ENCODE peak calls at places on chromosomes 4 and X, in six cellular contexts. Q, B, J, E, C and W are unnamed samples. For H3K4me1 and H3K36me3, the result is how much of the 10 kb centered on the place peaks cover.

GRCh38 chrX:111442791-111443190 is 30.8 kb upstream of the DCX start:
- DNase-seq in J (no peak), B (no peak), E (no peak), C (no peak), Q (no peak), W (no peak)

GRCh38 chr4:176149680-176150079 is 45.7 kb downstream of the SPATA4 start:
- DNase-seq in C (no peak), Q (no peak), J (no peak), B (no peak), E (no peak), W (no peak)

GRCh38 chrX:48626401-48627298 is 29.4 kb downstream of the WDR13 start:
- DNase-seq in B (no peak), J (no peak), E (no peak), C (no peak), Q (no peak), W (no peak)

GRCh38 chr4:87165886-87166285 is 54.5 kb downstream of the KLHL8 start:
- DNase-seq in Q (no peak), J (no peak), B (no peak), C (no peak), E (no peak), W (no peak)

GRCh38 chr4:86441175-86441960 is 81.5 kb upstream of the MAPK10 start:
- DNase-seq in C (no peak), Q (no peak), J (no peak), B (peak), E (no peak), W (no peak)

GRCh38 chr4:2298548-2298991 is 36.7 kb upstream of the MXD4 start:
- DNase-seq in J (no peak), E (no peak), B (no peak), Q (no peak), C (no peak), W (no peak)

GRCh38 chrX:118216488-118216887 is 99.9 kb upstream of the KLHL13 start:
- DNase-seq in Q (no peak), C (peak), E (no peak), B (no peak), J (no peak), W (no peak)

GRCh38 chr4:107210450-107211239 is 174.5 kb upstream of the DKK2 start:
- DNase-seq in E (no peak), C (no peak), Q (no peak), J (no peak), B (no peak), W (no peak)

GRCh38 chrX:11770320-11770719 is 12.3 kb downstream of the MSL3 start:
- DNase-seq in C (no peak), E (no peak), J (peak), B (peak), Q (no peak), W (no peak)

GRCh38 chr4:7807351-7807921 is 132.2 kb downstream of the AFAP1 start:
- DNase-seq in B (no peak), Q (peak), C (no peak), J (no peak), E (no peak), W (no peak)

GRCh38 chr4:183388021-183388420 is 56.4 kb upstream of the CDKN2AIP start:
- DNase-seq in E (no peak), C (no peak), J (no peak), B (no peak), Q (peak), W (no peak)

GRCh38 chr4:32119907-32120306 is 1399.7 kb downstream of the PCDH7 start:
- DNase-seq in E (no peak), B (no peak), C (no peak), J (no peak), Q (no peak), W (no peak)

GRCh38 chrX:68415289-68415688 is 18.0 kb downstream of the OPHN1 start:
- DNase-seq in J (no peak), B (no peak), Q (no peak), E (no peak), C (no peak), W (no peak)

GRCh38 chr4:141435446-141436225 is 200.7 kb upstream of the IL15 start:
- DNase-seq in B (no peak), Q (no peak), C (no peak), E (no peak), J (no peak), W (no peak)

GRCh38 chr4:31020363-31020762 is 300.2 kb downstream of the PCDH7 start:
- DNase-seq in Q (no peak), E (no peak), B (no peak), J (peak), C (no peak), W (no peak)

GRCh38 chrX:17613979-17614572 is 123.2 kb upstream of the SCML1 start:
- DNase-seq in C (no peak), B (no peak), J (no peak), E (no peak), Q (no peak), W (no peak)

GRCh38 chr4:155403886-155404285 is 27.1 kb upstream of the MAP9 start:
- DNase-seq in B (peak), E (no peak), J (peak), Q (no peak), C (no peak), W (no peak)

GRCh38 chrX:72349190-72349589 is 43.5 kb upstream of the CITED1 start:
- DNase-seq in B (no peak), C (no peak), Q (no peak), E (no peak), J (no peak), W (no peak)

GRCh38 chr4:40840985-40841571 is 91.3 kb downstream of the NSUN7 start:
- DNase-seq in J (peak), Q (peak), B (peak), E (peak), C (peak), W (peak)

GRCh38 chr4:111778543-111778942 is 366.7 kb upstream of the FAM241A start:
- DNase-seq in Q (no peak), C (no peak), J (peak), E (no peak), B (peak), W (no peak)
- H3K4me3 ChIP-seq in Q (no peak), C (no peak), J (no peak), E (no peak), B (no peak), W (no peak)

GRCh38 chr4:16034010-16034829 is 49.6 kb downstream of the PROM1 start:
- DNase-seq in J (peak), C (no peak), E (no peak), Q (no peak), B (no peak), W (no peak)

GRCh38 chr4:16031554-16032381 is 52.1 kb downstream of the PROM1 start:
- DNase-seq in E (no peak), J (no peak), C (no peak), B (no peak), Q (no peak), W (no peak)

GRCh38 chr4:16032871-16033505 is 50.8 kb downstream of the PROM1 start:
- DNase-seq in E (no peak), J (peak), B (peak), Q (no peak), C (no peak), W (no peak)

GRCh38 chr4:16029886-16030285 is 53.9 kb downstream of the PROM1 start:
- DNase-seq in E (no peak), C (no peak), J (peak), B (no peak), Q (no peak), W (no peak)

GRCh38 chr4:16032382-16032743 is 51.5 kb downstream of the PROM1 start:
- DNase-seq in B (no peak), Q (no peak), C (no peak), J (no peak), E (no peak), W (no peak)
- H3K4me1 ChIP-seq in B (half or more), Q (under half), C (under half), J (half or more), E (under half), W (under half)

DNA sequence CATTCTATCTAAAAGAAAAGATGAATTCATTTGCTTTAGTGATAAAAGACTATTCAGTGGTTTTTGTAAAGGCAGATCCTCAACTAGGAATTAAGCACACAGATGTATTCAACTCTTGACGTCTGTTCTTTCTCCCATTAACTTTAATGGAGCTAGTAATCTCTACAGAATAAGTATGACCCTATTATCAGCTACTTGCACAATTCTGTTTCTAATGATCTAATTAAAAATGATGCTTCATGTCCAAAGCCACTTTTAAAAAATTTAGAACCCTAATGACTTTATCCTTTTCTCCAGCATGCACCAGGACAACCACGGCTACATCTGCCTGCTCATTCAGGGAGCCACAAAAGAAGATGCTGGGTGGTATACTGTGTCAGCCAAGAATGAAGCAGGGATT is 85.4 kb downstream of the CBR4 start:
- DNase-seq in J (no peak), E (no peak), B (no peak), Q (no peak), C (no peak), W (no peak)
- H3K36me3 ChIP-seq in J (under half), E (half or more), B (under half), Q (half or more), C (under half), W (under half)

GRCh38 chr4:72357908-72358307 is 211.1 kb downstream of the ADAMTS3 start:
- DNase-seq in C (no peak), E (no peak), J (no peak), Q (no peak), B (no peak), W (no peak)
- H3K4me3 ChIP-seq in C (no peak), E (no peak), J (no peak), Q (no peak), B (no peak), W (no peak)

DNA sequence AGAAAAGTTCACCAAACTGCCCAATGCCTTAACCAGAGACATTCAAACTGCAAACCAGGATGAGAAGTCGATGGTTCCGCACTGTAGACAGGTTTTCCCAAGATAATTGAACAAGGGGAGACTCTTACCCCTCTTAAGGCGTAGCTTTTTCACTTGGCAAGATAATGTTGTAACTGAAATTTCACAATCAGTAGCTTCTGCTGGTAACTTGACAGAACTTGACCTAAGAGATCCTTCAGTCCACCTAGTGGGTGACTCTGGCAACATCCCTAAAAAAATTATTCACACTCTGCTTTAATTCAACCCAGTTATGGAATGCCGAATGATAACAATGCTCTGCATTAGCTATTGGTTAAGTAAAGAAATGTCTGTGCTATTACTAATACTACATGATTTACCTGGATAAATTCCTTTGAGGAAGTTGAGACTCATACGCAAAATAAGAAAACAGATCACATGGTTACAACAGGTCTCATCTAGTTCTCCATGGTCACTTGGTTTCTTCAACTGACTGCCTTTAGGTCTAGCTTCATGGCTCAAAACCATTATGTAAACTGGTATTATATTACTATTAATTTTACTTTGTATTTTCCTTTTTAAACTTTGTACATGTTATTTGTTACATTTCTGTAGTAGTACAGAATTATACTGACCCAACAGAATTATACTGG is 9.1 kb downstream of the ELF2 start:
- DNase-seq in Q (no peak), C (no peak), J (peak), E (no peak), B (peak), W (no peak)
- H3K4me1 ChIP-seq in Q (under half), C (under half), J (under half), E (under half), B (half or more), W (under half)

GRCh38 chr4:118803253-118803652 is 32.7 kb downstream of the SEC24D start:
- DNase-seq in B (peak), J (no peak), C (no peak), Q (no peak), E (no peak), W (no peak)
- H3K36me3 ChIP-seq in B (under half), J (under half), C (under half), Q (half or more), E (half or more), W (under half)

GRCh38 chrX:103330601-103331397 is 760 bp downstream of the TCEAL7 start:
- DNase-seq in Q (no peak), E (no peak), J (no peak), C (no peak), B (peak), W (no peak)
- H3K4me3 ChIP-seq in Q (peak), E (peak), J (no peak), C (no peak), B (peak), W (peak)

DNA sequence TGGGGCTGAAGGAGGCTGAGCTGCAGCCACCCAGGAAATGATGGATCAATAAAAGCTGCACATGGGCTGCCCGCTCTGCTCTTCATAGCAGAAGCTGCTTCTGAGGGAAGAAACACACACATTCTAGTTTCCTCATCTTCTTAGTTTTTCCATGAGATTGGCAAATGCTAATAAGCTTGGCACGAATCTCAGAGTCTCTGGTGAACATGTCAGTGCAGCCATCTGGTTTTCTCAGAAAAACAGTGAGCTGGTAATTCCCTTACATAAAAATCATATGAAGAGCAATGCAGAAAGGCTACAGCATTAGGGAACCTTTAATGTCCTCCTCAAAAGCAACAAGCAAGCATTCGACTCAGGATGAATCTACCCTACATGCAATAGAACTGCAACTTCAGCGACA is 69.9 kb downstream of the GATB start:
- DNase-seq in B (no peak), J (no peak), Q (no peak), C (no peak), E (no peak), W (no peak)
- H3K4me1 ChIP-seq in B (under half), J (under half), Q (half or more), C (under half), E (under half), W (under half)